ENCODE peak calls at places on chromosomes 16 and 17, in eight cellular contexts. W is AG10803, U is HFF-Myc, Z is cardiac muscle cell, V is fibroblast of villous mesenchyme, F is ascending aorta, S is nephron progenitor cell, H is AG04449. Y is an unnamed sample.

GRCh38 chr17:50029185-50029584 is 26.7 kb upstream of the ITGA3 start:
- DNase-seq in Z (no peak), U (no peak), S (no peak), H (no peak), F (no peak), V (no peak), W (no peak), Y (no peak)

GRCh38 chr17:57881143-57881542 is 31.3 kb upstream of the MRPS23 start:
- DNase-seq in V (peak), H (peak), S (no peak), F (peak), U (no peak), W (peak), Z (no peak), Y (no peak)

GRCh38 chr17:44916781-44917241 is 1.5 kb upstream of the GFAP start:
- DNase-seq in F (peak), U (no peak), V (no peak), S (no peak), Z (no peak), W (peak), H (no peak), Y (no peak)

GRCh38 chr17:28634211-28634865 is 10.6 kb downstream of the BLTP2 start:
- DNase-seq in V (no peak), U (no peak), S (no peak), F (no peak), Z (no peak), H (no peak), W (no peak), Y (no peak)

GRCh38 chr17:76336756-76337412 is 16.8 kb downstream of the PRPSAP1 start:
- DNase-seq in S (no peak), Z (no peak), F (no peak), W (peak), U (no peak), V (no peak), H (no peak), Y (no peak)

GRCh38 chr17:49565948-49566491 is 9.7 kb upstream of the NXPH3 start:
- DNase-seq in W (no peak), V (peak), S (no peak), H (no peak), Z (peak), U (no peak), F (peak), Y (peak)

GRCh38 chr17:40542562-40543411 is 22.5 kb downstream of the CCR7 start:
- DNase-seq in V (peak), U (no peak), F (peak), H (peak), Z (no peak), S (no peak), W (peak), Y (no peak)

GRCh38 chr17:65219124-65219523 is 82.0 kb downstream of the RGS9 start:
- DNase-seq in Z (no peak), S (no peak), H (no peak), U (no peak), V (no peak), F (no peak), W (no peak), Y (no peak)

GRCh38 chr17:28328325-28328724 is 6.9 kb downstream of the IFT20 start:
- DNase-seq in W (no peak), U (no peak), F (no peak), S (no peak), H (no peak), Z (no peak), V (peak), Y (no peak)

GRCh38 chr16:19610200-19610599 is 54.7 kb downstream of the VPS35L start:
- DNase-seq in V (no peak), U (no peak), H (no peak), Z (no peak), W (no peak), F (no peak), S (no peak), Y (no peak)

GRCh38 chr17:66843606-66844005 is 8.7 kb downstream of the CACNG5 start:
- DNase-seq in H (no peak), Z (no peak), W (no peak), U (no peak), V (no peak), F (no peak), S (no peak), Y (peak)

GRCh38 chr17:36544049-36544319 is 735 bp upstream of the GGNBP2 start:
- DNase-seq in S (no peak), V (no peak), W (peak), Z (peak), U (no peak), H (no peak), F (peak), Y (peak)

GRCh38 chr16:30987581-30988190 is 2.7 kb downstream of the HSD3B7 start:
- DNase-seq in F (no peak), W (no peak), S (no peak), V (no peak), H (no peak), U (no peak), Z (no peak), Y (no peak)

GRCh38 chr16:10121496-10121895 is 60.7 kb downstream of the GRIN2A start:
- DNase-seq in H (peak), S (no peak), U (no peak), V (peak), W (peak), Z (no peak), F (no peak), Y (no peak)

GRCh38 chr17:10380631-10381408 is 8.0 kb upstream of the MYH13 start:
- DNase-seq in V (peak), W (peak), Z (no peak), F (no peak), S (no peak), H (no peak), U (no peak), Y (no peak)

GRCh38 chr17:2075336-2076056 is 20.6 kb downstream of the HIC1 start:
- DNase-seq in S (no peak), F (no peak), V (peak), U (no peak), W (peak), H (no peak), Z (peak), Y (peak)

GRCh38 chr17:30188211-30188939 is 47.1 kb downstream of the SLC6A4 start:
- DNase-seq in Z (no peak), U (no peak), S (no peak), H (no peak), F (no peak), W (no peak), V (no peak), Y (no peak)

GRCh38 chr17:30241051-30241450 is 5.6 kb upstream of the SLC6A4 start:
- DNase-seq in H (no peak), W (no peak), U (no peak), F (no peak), S (no peak), V (no peak), Z (no peak), Y (no peak)

GRCh38 chr16:77062878-77063566 is 128.0 kb upstream of the MON1B start:
- DNase-seq in U (no peak), W (no peak), H (no peak), F (no peak), S (peak), Z (no peak), V (no peak), Y (no peak)

GRCh38 chr16:46620265-46621005 is 744 bp downstream of the SHCBP1 start:
- DNase-seq in H (no peak), S (no peak), F (no peak), V (peak), W (no peak), Z (no peak), U (no peak), Y (no peak)

GRCh38 chr17:79844869-79845600 is 5.8 kb upstream of the CBX4 start:
- DNase-seq in S (peak), H (no peak), U (no peak), V (no peak), Z (peak), F (no peak), W (no peak), Y (peak)

GRCh38 chr16:53121043-53121442 is 66.3 kb downstream of the CHD9 start:
- DNase-seq in H (no peak), S (no peak), U (no peak), V (peak), Z (no peak), F (no peak), W (no peak), Y (no peak)

GRCh38 chr16:75065149-75065807 is 51.3 kb downstream of the LDHD start:
- DNase-seq in W (no peak), F (no peak), S (no peak), Z (no peak), V (no peak), U (no peak), H (no peak), Y (no peak)

GRCh38 chr17:10875984-10876555 is 38.2 kb upstream of the PIRT start:
- DNase-seq in S (peak), F (peak), V (peak), W (peak), U (no peak), Z (peak), H (no peak), Y (peak)

GRCh38 chr17:68498479-68499326 is 13.5 kb upstream of the PRKAR1A start:
- DNase-seq in V (no peak), F (no peak), S (no peak), H (no peak), W (no peak), Z (no peak), U (no peak), Y (no peak)

GRCh38 chr16:911604-912321 is 59.0 kb downstream of the LMF1 start:
- DNase-seq in H (no peak), W (no peak), F (no peak), U (no peak), V (no peak), S (no peak), Z (no peak), Y (no peak)

GRCh38 chr16:1964046-1964505 is 550 bp downstream of the RPS2 start:
- DNase-seq in F (no peak), U (no peak), W (peak), S (no peak), Z (peak), V (peak), H (no peak), Y (no peak)
- TF ChIP-seq CTCF in F (no peak), U (no peak), W (peak), S (no peak), Z (peak), V (no peak), H (no peak), Y (peak)

DNA sequence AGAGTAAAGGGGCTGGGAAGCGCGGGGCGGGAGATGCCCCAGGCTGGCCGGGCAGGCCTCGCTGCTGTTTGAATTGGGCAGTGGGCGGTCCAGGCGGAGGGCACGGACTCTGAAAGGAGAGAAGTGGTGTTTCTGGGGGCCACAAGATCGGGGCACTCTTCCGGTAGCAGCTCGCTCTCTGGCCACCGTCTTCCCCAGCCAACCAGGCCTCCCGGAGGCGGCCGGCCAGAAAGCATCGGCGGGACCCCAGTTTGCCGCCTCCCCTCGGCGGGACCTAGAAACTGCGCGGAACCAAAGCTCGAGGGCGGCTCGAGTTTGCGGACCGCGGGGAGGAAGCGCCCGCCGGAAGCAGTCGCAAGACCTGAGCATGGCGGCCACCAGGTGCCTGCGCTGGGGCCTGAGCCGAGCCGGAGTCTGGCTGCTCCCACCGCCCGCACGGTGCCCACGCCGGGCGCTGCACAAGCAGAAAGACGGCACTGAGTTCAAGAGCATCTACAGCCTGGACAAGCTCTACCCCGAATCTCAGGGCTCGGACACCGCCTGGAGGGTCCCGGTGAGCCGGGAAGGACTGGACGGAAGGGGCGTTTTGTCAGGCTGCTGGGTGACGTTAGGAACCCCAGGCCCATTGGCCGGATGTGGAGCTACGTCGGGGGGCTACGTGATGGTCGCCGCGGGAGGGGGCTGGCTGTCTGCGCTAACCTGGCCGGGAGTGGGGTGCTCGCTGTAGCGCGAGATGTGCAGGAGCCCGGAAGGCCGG is at the start of gene MRPL58:
- DNase-seq in Z (peak), F (peak), H (no peak), W (peak), U (peak), S (peak), V (peak), Y (peak)
- TF ChIP-seq CTCF in Z (peak), F (peak), H (peak), W (peak), U (peak), S (peak), V (peak), Y (peak)

GRCh38 chr16:85568519-85568918 is 44.6 kb upstream of the GSE1 start:
- DNase-seq in V (no peak), S (no peak), W (no peak), F (no peak), U (no peak), H (no peak), Z (no peak), Y (no peak)

GRCh38 chr16:85565340-85565739 is 47.8 kb upstream of the GSE1 start:
- DNase-seq in W (no peak), V (no peak), S (no peak), Z (no peak), H (no peak), U (no peak), F (no peak), Y (no peak)

GRCh38 chr16:85567101-85567866 is 45.8 kb upstream of the GSE1 start:
- DNase-seq in U (no peak), H (no peak), S (no peak), F (no peak), W (no peak), Z (no peak), V (no peak), Y (no peak)

GRCh38 chr16:85565796-85566501 is 47.2 kb upstream of the GSE1 start:
- DNase-seq in W (no peak), U (no peak), Z (no peak), S (no peak), H (no peak), F (no peak), V (no peak), Y (no peak)

GRCh38 chr16:85566502-85567100 is 46.5 kb upstream of the GSE1 start:
- DNase-seq in S (peak), V (no peak), H (no peak), Z (peak), W (no peak), F (no peak), U (no peak), Y (no peak)
- TF ChIP-seq CTCF in S (peak), V (no peak), H (no peak), Z (no peak), W (no peak), F (no peak), U (no peak), Y (peak)

GRCh38 chr17:38322897-38323296 is 20.9 kb downstream of the GPR179 start:
- DNase-seq in S (no peak), H (no peak), V (no peak), W (no peak), Z (no peak), F (no peak), U (no peak), Y (no peak)

GRCh38 chr17:38324732-38325131 is 19.0 kb downstream of the GPR179 start:
- DNase-seq in V (no peak), S (no peak), H (no peak), U (no peak), Z (no peak), F (no peak), W (no peak), Y (no peak)

GRCh38 chr17:38324141-38324540 is 19.6 kb downstream of the GPR179 start:
- DNase-seq in Z (no peak), S (no peak), H (no peak), F (peak), W (peak), U (peak), V (no peak), Y (no peak)

GRCh38 chr17:38320482-38320881 is 23.3 kb downstream of the GPR179 start:
- DNase-seq in V (no peak), S (no peak), Z (no peak), F (peak), H (no peak), W (no peak), U (no peak), Y (no peak)

DNA sequence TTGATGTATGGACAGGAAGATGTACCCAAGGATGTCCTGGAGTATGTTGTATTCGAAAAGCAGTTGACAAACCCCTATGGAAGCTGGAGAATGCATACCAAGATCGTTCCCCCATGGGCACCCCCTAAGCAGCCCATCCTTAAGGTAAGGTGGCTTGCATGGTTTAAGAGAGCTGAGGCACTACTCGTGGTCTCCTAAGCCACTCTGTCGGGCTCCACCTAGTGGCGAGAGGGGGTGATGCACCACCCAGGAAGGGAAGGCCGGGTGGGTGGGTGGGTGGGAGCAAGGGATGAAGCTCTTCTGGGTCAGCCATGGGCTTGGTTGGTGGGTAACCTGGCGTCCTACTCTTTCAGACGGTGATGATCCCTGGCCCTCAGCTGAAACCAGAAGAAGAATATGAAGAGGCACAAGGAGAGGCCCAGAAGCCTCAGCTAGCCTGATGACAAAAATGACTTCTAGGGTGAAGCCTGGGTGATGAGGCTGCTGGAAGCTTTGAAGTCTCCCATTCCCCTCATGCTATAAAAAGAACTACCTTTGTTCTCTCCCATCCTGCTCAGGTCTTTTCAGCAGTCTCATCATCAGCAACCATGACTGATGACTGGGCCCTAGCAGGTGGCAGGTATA is 21.5 kb downstream of the GPR179 start:
- DNase-seq in H (no peak), V (peak), U (no peak), W (peak), Z (peak), F (peak), S (peak), Y (peak)
- TF ChIP-seq CTCF in H (peak), V (peak), U (peak), W (peak), Z (peak), F (peak), S (peak), Y (peak)

Y was measured in BE2C.